ENCODE peak calls at places on chromosomes 4 and X, in seven cellular contexts. One of them, this sample, is unnamed.

GRCh38 chr4:36256398-36256828 is 12.1 kb upstream of the ARAP2 start:
- DNase-seq in activated CD8-positive, alpha-beta memory T cell treated with anti-CD3 and anti-CD28 coated beads, Interleukin-2, amount 50 U/mL, for 48 hours: no peak
- DNase-seq in CD4-positive, CD25-positive, alpha-beta regulatory T cell: no peak
- DNase-seq in MM.1S: no peak
- DNase-seq in left ventricle myocardium superior: no peak
- DNase-seq in prostate gland: no peak
- DNase-seq in naive thymus-derived CD4-positive, alpha-beta T cell: no peak
- DNase-seq in this sample: no peak

GRCh38 chr4:173182403-173182802 is 13.8 kb downstream of the GALNT7 start:
- DNase-seq in activated CD8-positive, alpha-beta memory T cell treated with anti-CD3 and anti-CD28 coated beads, Interleukin-2, amount 50 U/mL, for 48 hours: no peak
- DNase-seq in CD4-positive, CD25-positive, alpha-beta regulatory T cell: no peak
- DNase-seq in MM.1S: no peak
- DNase-seq in left ventricle myocardium superior: no peak
- DNase-seq in prostate gland: no peak
- DNase-seq in naive thymus-derived CD4-positive, alpha-beta T cell: no peak
- DNase-seq in this sample: no peak

GRCh38 chrX:12344954-12345353 is 206.7 kb downstream of the FRMPD4 start:
- DNase-seq in activated CD8-positive, alpha-beta memory T cell treated with anti-CD3 and anti-CD28 coated beads, Interleukin-2, amount 50 U/mL, for 48 hours: no peak
- DNase-seq in CD4-positive, CD25-positive, alpha-beta regulatory T cell: no peak
- DNase-seq in MM.1S: no peak
- DNase-seq in left ventricle myocardium superior: no peak
- DNase-seq in prostate gland: no peak
- DNase-seq in naive thymus-derived CD4-positive, alpha-beta T cell: no peak
- DNase-seq in this sample: no peak

GRCh38 chr4:128986908-128987307 is 106.4 kb downstream of the SCLT1 start:
- DNase-seq in activated CD8-positive, alpha-beta memory T cell treated with anti-CD3 and anti-CD28 coated beads, Interleukin-2, amount 50 U/mL, for 48 hours: no peak
- DNase-seq in CD4-positive, CD25-positive, alpha-beta regulatory T cell: no peak
- DNase-seq in MM.1S: no peak
- DNase-seq in left ventricle myocardium superior: no peak
- DNase-seq in prostate gland: no peak
- DNase-seq in naive thymus-derived CD4-positive, alpha-beta T cell: no peak
- DNase-seq in this sample: no peak

GRCh38 chr4:178823673-178824072 is 1381.4 kb upstream of the AGA start:
- DNase-seq in activated CD8-positive, alpha-beta memory T cell treated with anti-CD3 and anti-CD28 coated beads, Interleukin-2, amount 50 U/mL, for 48 hours: no peak
- DNase-seq in CD4-positive, CD25-positive, alpha-beta regulatory T cell: no peak
- DNase-seq in MM.1S: no peak
- DNase-seq in left ventricle myocardium superior: no peak
- DNase-seq in prostate gland: no peak
- DNase-seq in naive thymus-derived CD4-positive, alpha-beta T cell: no peak
- DNase-seq in this sample: no peak

GRCh38 chr4:45293335-45293734 is 567.0 kb upstream of the GNPDA2 start:
- DNase-seq in activated CD8-positive, alpha-beta memory T cell treated with anti-CD3 and anti-CD28 coated beads, Interleukin-2, amount 50 U/mL, for 48 hours: no peak
- DNase-seq in CD4-positive, CD25-positive, alpha-beta regulatory T cell: no peak
- DNase-seq in MM.1S: no peak
- DNase-seq in left ventricle myocardium superior: no peak
- DNase-seq in prostate gland: no peak
- DNase-seq in naive thymus-derived CD4-positive, alpha-beta T cell: no peak
- DNase-seq in this sample: no peak

GRCh38 chr4:77453911-77454310 is 151.7 kb upstream of the CXCL13 start:
- DNase-seq in activated CD8-positive, alpha-beta memory T cell treated with anti-CD3 and anti-CD28 coated beads, Interleukin-2, amount 50 U/mL, for 48 hours: no peak
- DNase-seq in CD4-positive, CD25-positive, alpha-beta regulatory T cell: no peak
- DNase-seq in MM.1S: no peak
- DNase-seq in left ventricle myocardium superior: no peak
- DNase-seq in prostate gland: no peak
- DNase-seq in naive thymus-derived CD4-positive, alpha-beta T cell: no peak
- DNase-seq in this sample: no peak

GRCh38 chr4:173367946-173368345 is 2.8 kb upstream of the SAP30 start:
- DNase-seq in activated CD8-positive, alpha-beta memory T cell treated with anti-CD3 and anti-CD28 coated beads, Interleukin-2, amount 50 U/mL, for 48 hours: no peak
- DNase-seq in CD4-positive, CD25-positive, alpha-beta regulatory T cell: no peak
- DNase-seq in MM.1S: no peak
- DNase-seq in left ventricle myocardium superior: no peak
- DNase-seq in prostate gland: no peak
- DNase-seq in naive thymus-derived CD4-positive, alpha-beta T cell: no peak
- DNase-seq in this sample: no peak

GRCh38 chr4:146018247-146018646 is 79.6 kb upstream of the ZNF827 start:
- DNase-seq in activated CD8-positive, alpha-beta memory T cell treated with anti-CD3 and anti-CD28 coated beads, Interleukin-2, amount 50 U/mL, for 48 hours: no peak
- DNase-seq in CD4-positive, CD25-positive, alpha-beta regulatory T cell: no peak
- DNase-seq in MM.1S: no peak
- DNase-seq in left ventricle myocardium superior: no peak
- DNase-seq in prostate gland: no peak
- DNase-seq in naive thymus-derived CD4-positive, alpha-beta T cell: no peak
- DNase-seq in this sample: no peak

GRCh38 chr4:76458829-76459228 is 23.8 kb downstream of the SHROOM3 start:
- DNase-seq in activated CD8-positive, alpha-beta memory T cell treated with anti-CD3 and anti-CD28 coated beads, Interleukin-2, amount 50 U/mL, for 48 hours: no peak
- DNase-seq in CD4-positive, CD25-positive, alpha-beta regulatory T cell: no peak
- DNase-seq in MM.1S: no peak
- DNase-seq in left ventricle myocardium superior: peak
- DNase-seq in prostate gland: no peak
- DNase-seq in naive thymus-derived CD4-positive, alpha-beta T cell: no peak
- DNase-seq in this sample: peak

GRCh38 chr4:148043990-148044645 is 312.2 kb downstream of the ARHGAP10 start:
- DNase-seq in activated CD8-positive, alpha-beta memory T cell treated with anti-CD3 and anti-CD28 coated beads, Interleukin-2, amount 50 U/mL, for 48 hours: no peak
- DNase-seq in CD4-positive, CD25-positive, alpha-beta regulatory T cell: no peak
- DNase-seq in MM.1S: no peak
- DNase-seq in left ventricle myocardium superior: peak
- DNase-seq in prostate gland: no peak
- DNase-seq in naive thymus-derived CD4-positive, alpha-beta T cell: no peak
- DNase-seq in this sample: no peak

GRCh38 chr4:80012291-80012690 is 60.7 kb downstream of the ANTXR2 start:
- DNase-seq in activated CD8-positive, alpha-beta memory T cell treated with anti-CD3 and anti-CD28 coated beads, Interleukin-2, amount 50 U/mL, for 48 hours: no peak
- DNase-seq in CD4-positive, CD25-positive, alpha-beta regulatory T cell: no peak
- DNase-seq in MM.1S: no peak
- DNase-seq in left ventricle myocardium superior: no peak
- DNase-seq in prostate gland: no peak
- DNase-seq in naive thymus-derived CD4-positive, alpha-beta T cell: no peak
- DNase-seq in this sample: no peak

GRCh38 chr4:146545102-146545501 is 23.4 kb upstream of the SLC10A7 start:
- DNase-seq in activated CD8-positive, alpha-beta memory T cell treated with anti-CD3 and anti-CD28 coated beads, Interleukin-2, amount 50 U/mL, for 48 hours: no peak
- DNase-seq in CD4-positive, CD25-positive, alpha-beta regulatory T cell: no peak
- DNase-seq in MM.1S: peak
- DNase-seq in left ventricle myocardium superior: no peak
- DNase-seq in prostate gland: no peak
- DNase-seq in naive thymus-derived CD4-positive, alpha-beta T cell: no peak
- DNase-seq in this sample: no peak

GRCh38 chr4:115723621-115724020 is 610.2 kb upstream of the NDST4 start:
- DNase-seq in activated CD8-positive, alpha-beta memory T cell treated with anti-CD3 and anti-CD28 coated beads, Interleukin-2, amount 50 U/mL, for 48 hours: no peak
- DNase-seq in CD4-positive, CD25-positive, alpha-beta regulatory T cell: no peak
- DNase-seq in MM.1S: no peak
- DNase-seq in left ventricle myocardium superior: no peak
- DNase-seq in prostate gland: no peak
- DNase-seq in naive thymus-derived CD4-positive, alpha-beta T cell: no peak
- DNase-seq in this sample: no peak

GRCh38 chrX:2666491-2666890 is 24.6 kb upstream of the CD99 start:
- DNase-seq in activated CD8-positive, alpha-beta memory T cell treated with anti-CD3 and anti-CD28 coated beads, Interleukin-2, amount 50 U/mL, for 48 hours: no peak
- DNase-seq in CD4-positive, CD25-positive, alpha-beta regulatory T cell: no peak
- DNase-seq in MM.1S: no peak
- DNase-seq in left ventricle myocardium superior: no peak
- DNase-seq in prostate gland: no peak
- DNase-seq in naive thymus-derived CD4-positive, alpha-beta T cell: no peak
- DNase-seq in this sample: no peak

GRCh38 chr4:88705805-88706518 is 8.3 kb upstream of the NAP1L5 start:
- DNase-seq in activated CD8-positive, alpha-beta memory T cell treated with anti-CD3 and anti-CD28 coated beads, Interleukin-2, amount 50 U/mL, for 48 hours: no peak
- DNase-seq in CD4-positive, CD25-positive, alpha-beta regulatory T cell: no peak
- DNase-seq in MM.1S: no peak
- DNase-seq in left ventricle myocardium superior: no peak
- DNase-seq in prostate gland: no peak
- DNase-seq in naive thymus-derived CD4-positive, alpha-beta T cell: no peak
- DNase-seq in this sample: no peak

GRCh38 chr4:8185930-8186329 is 13.2 kb upstream of the SH3TC1 start:
- DNase-seq in activated CD8-positive, alpha-beta memory T cell treated with anti-CD3 and anti-CD28 coated beads, Interleukin-2, amount 50 U/mL, for 48 hours: no peak
- DNase-seq in CD4-positive, CD25-positive, alpha-beta regulatory T cell: no peak
- DNase-seq in MM.1S: no peak
- DNase-seq in left ventricle myocardium superior: no peak
- DNase-seq in prostate gland: no peak
- DNase-seq in naive thymus-derived CD4-positive, alpha-beta T cell: no peak
- DNase-seq in this sample: no peak

GRCh38 chr4:150789864-150790263 is 207.9 kb downstream of the MAB21L2 start:
- DNase-seq in activated CD8-positive, alpha-beta memory T cell treated with anti-CD3 and anti-CD28 coated beads, Interleukin-2, amount 50 U/mL, for 48 hours: no peak
- DNase-seq in CD4-positive, CD25-positive, alpha-beta regulatory T cell: no peak
- DNase-seq in MM.1S: no peak
- DNase-seq in left ventricle myocardium superior: no peak
- DNase-seq in prostate gland: no peak
- DNase-seq in naive thymus-derived CD4-positive, alpha-beta T cell: no peak
- DNase-seq in this sample: no peak

GRCh38 chrX:136468391-136469103 is 19.2 kb upstream of the BRS3 start:
- DNase-seq in activated CD8-positive, alpha-beta memory T cell treated with anti-CD3 and anti-CD28 coated beads, Interleukin-2, amount 50 U/mL, for 48 hours: no peak
- DNase-seq in CD4-positive, CD25-positive, alpha-beta regulatory T cell: no peak
- DNase-seq in MM.1S: no peak
- DNase-seq in left ventricle myocardium superior: no peak
- DNase-seq in prostate gland: no peak
- DNase-seq in naive thymus-derived CD4-positive, alpha-beta T cell: no peak
- DNase-seq in this sample: no peak

GRCh38 chr4:6546681-6547447 is 28.1 kb upstream of the MAN2B2 start:
- DNase-seq in activated CD8-positive, alpha-beta memory T cell treated with anti-CD3 and anti-CD28 coated beads, Interleukin-2, amount 50 U/mL, for 48 hours: peak
- DNase-seq in CD4-positive, CD25-positive, alpha-beta regulatory T cell: peak
- DNase-seq in MM.1S: peak
- DNase-seq in left ventricle myocardium superior: peak
- DNase-seq in prostate gland: peak
- DNase-seq in naive thymus-derived CD4-positive, alpha-beta T cell: peak
- DNase-seq in this sample: peak

GRCh38 chr4:11710484-11710883 is 281.8 kb upstream of the HS3ST1 start:
- DNase-seq in activated CD8-positive, alpha-beta memory T cell treated with anti-CD3 and anti-CD28 coated beads, Interleukin-2, amount 50 U/mL, for 48 hours: no peak
- DNase-seq in CD4-positive, CD25-positive, alpha-beta regulatory T cell: no peak
- DNase-seq in MM.1S: no peak
- DNase-seq in left ventricle myocardium superior: no peak
- DNase-seq in prostate gland: no peak
- DNase-seq in naive thymus-derived CD4-positive, alpha-beta T cell: no peak
- DNase-seq in this sample: no peak

GRCh38 chr4:168162604-168163003 is 70.3 kb downstream of the ANXA10 start:
- DNase-seq in activated CD8-positive, alpha-beta memory T cell treated with anti-CD3 and anti-CD28 coated beads, Interleukin-2, amount 50 U/mL, for 48 hours: no peak
- DNase-seq in CD4-positive, CD25-positive, alpha-beta regulatory T cell: no peak
- DNase-seq in MM.1S: no peak
- DNase-seq in left ventricle myocardium superior: no peak
- DNase-seq in prostate gland: no peak
- DNase-seq in naive thymus-derived CD4-positive, alpha-beta T cell: no peak
- DNase-seq in this sample: no peak

GRCh38 chr4:10416441-10416840 is 40.8 kb downstream of the ZNF518B start:
- DNase-seq in activated CD8-positive, alpha-beta memory T cell treated with anti-CD3 and anti-CD28 coated beads, Interleukin-2, amount 50 U/mL, for 48 hours: no peak
- DNase-seq in CD4-positive, CD25-positive, alpha-beta regulatory T cell: peak
- DNase-seq in MM.1S: no peak
- DNase-seq in left ventricle myocardium superior: no peak
- DNase-seq in prostate gland: no peak
- DNase-seq in naive thymus-derived CD4-positive, alpha-beta T cell: peak
- DNase-seq in this sample: no peak

GRCh38 chr4:82452026-82452425 is 21.6 kb downstream of the ENOPH1 start:
- DNase-seq in activated CD8-positive, alpha-beta memory T cell treated with anti-CD3 and anti-CD28 coated beads, Interleukin-2, amount 50 U/mL, for 48 hours: no peak
- DNase-seq in CD4-positive, CD25-positive, alpha-beta regulatory T cell: no peak
- DNase-seq in MM.1S: no peak
- DNase-seq in left ventricle myocardium superior: no peak
- DNase-seq in prostate gland: no peak
- DNase-seq in naive thymus-derived CD4-positive, alpha-beta T cell: no peak
- DNase-seq in this sample: no peak

GRCh38 chr4:136150046-136150445 is 1382.2 kb downstream of the PCDH18 start:
- DNase-seq in activated CD8-positive, alpha-beta memory T cell treated with anti-CD3 and anti-CD28 coated beads, Interleukin-2, amount 50 U/mL, for 48 hours: no peak
- DNase-seq in CD4-positive, CD25-positive, alpha-beta regulatory T cell: no peak
- DNase-seq in MM.1S: no peak
- DNase-seq in left ventricle myocardium superior: no peak
- DNase-seq in prostate gland: no peak
- DNase-seq in naive thymus-derived CD4-positive, alpha-beta T cell: no peak
- DNase-seq in this sample: no peak